ENCODE peak calls at places on chromosomes 3 and 15, in five cellular contexts. One of them, this sample, is unnamed.

GRCh38 chr3:100634493-100635272 is 25.3 kb downstream of the ADGRG7 start:
- DNase-seq in kidney epithelial cell: no peak
- DNase-seq in AG10803: peak; percentile 38
- DNase-seq in cardiac muscle cell: peak; percentile 54
- DNase-seq in B cell: no peak
- DNase-seq in this sample: no peak

GRCh38 chr3:21839181-21839580 is 88.2 kb upstream of the ZNF385D start:
- DNase-seq in kidney epithelial cell: no peak
- DNase-seq in B cell: no peak
- DNase-seq in cardiac muscle cell: no peak
- DNase-seq in AG10803: peak; percentile 75
- DNase-seq in this sample: no peak

GRCh38 chr3:62926494-62926893 is 51.3 kb upstream of the CADPS start:
- DNase-seq in AG10803: no peak
- DNase-seq in B cell: no peak
- DNase-seq in cardiac muscle cell: no peak
- DNase-seq in kidney epithelial cell: no peak
- DNase-seq in this sample: no peak

GRCh38 chr3:46293991-46294833 is 52.0 kb downstream of the CCR3 start:
- DNase-seq in kidney epithelial cell: no peak
- DNase-seq in cardiac muscle cell: no peak
- DNase-seq in AG10803: no peak
- DNase-seq in B cell: no peak
- DNase-seq in this sample: no peak

GRCh38 chr15:51401872-51402517 is 60.5 kb downstream of the GLDN start:
- DNase-seq in kidney epithelial cell: no peak
- DNase-seq in B cell: peak; percentile 34
- DNase-seq in cardiac muscle cell: peak; percentile 62
- DNase-seq in AG10803: peak; percentile 48
- DNase-seq in this sample: peak; percentile 56

GRCh38 chr3:70554170-70554569 is 241.7 kb upstream of the MDFIC2 start:
- DNase-seq in AG10803: peak; percentile 2
- DNase-seq in kidney epithelial cell: no peak
- DNase-seq in cardiac muscle cell: peak; percentile 17
- DNase-seq in B cell: no peak
- DNase-seq in this sample: no peak

GRCh38 chr15:36756707-36757106 is 177.3 kb downstream of the CDIN1 start:
- DNase-seq in kidney epithelial cell: no peak
- DNase-seq in AG10803: no peak
- DNase-seq in cardiac muscle cell: no peak
- DNase-seq in B cell: no peak
- DNase-seq in this sample: no peak

GRCh38 chr3:127775398-127776109 is 46.8 kb downstream of the MGLL start:
- DNase-seq in B cell: no peak
- DNase-seq in AG10803: peak; percentile 73
- DNase-seq in cardiac muscle cell: peak; percentile 67
- DNase-seq in kidney epithelial cell: peak; percentile 63
- DNase-seq in this sample: no peak

GRCh38 chr3:169699536-169700050 is 36.1 kb upstream of the MECOM start:
- DNase-seq in kidney epithelial cell: no peak
- DNase-seq in cardiac muscle cell: peak; percentile 92
- DNase-seq in B cell: no peak
- DNase-seq in AG10803: no peak
- DNase-seq in this sample: no peak

GRCh38 chr15:97059276-97059675 is 728.8 kb downstream of the NR2F2 start:
- DNase-seq in kidney epithelial cell: no peak
- DNase-seq in cardiac muscle cell: no peak
- DNase-seq in B cell: no peak
- DNase-seq in AG10803: no peak
- DNase-seq in this sample: no peak

GRCh38 chr3:114899186-114899931 is 247.7 kb downstream of the ZBTB20 start:
- DNase-seq in B cell: no peak
- DNase-seq in AG10803: no peak
- DNase-seq in kidney epithelial cell: peak; percentile 82
- DNase-seq in cardiac muscle cell: no peak
- DNase-seq in this sample: no peak

GRCh38 chr3:133447751-133448477 is 48.1 kb downstream of the BFSP2 start:
- DNase-seq in AG10803: no peak
- DNase-seq in cardiac muscle cell: no peak
- DNase-seq in B cell: no peak
- DNase-seq in kidney epithelial cell: no peak
- DNase-seq in this sample: no peak

GRCh38 chr3:134312072-134312872 is 61.6 kb upstream of the RYK start:
- DNase-seq in AG10803: peak; percentile 69
- DNase-seq in B cell: no peak
- DNase-seq in cardiac muscle cell: peak; percentile 75
- DNase-seq in kidney epithelial cell: no peak
- DNase-seq in this sample: no peak

GRCh38 chr3:169552533-169552932 is 111.0 kb downstream of the MECOM start:
- DNase-seq in B cell: no peak
- DNase-seq in cardiac muscle cell: no peak
- DNase-seq in AG10803: no peak
- DNase-seq in kidney epithelial cell: no peak
- DNase-seq in this sample: no peak

GRCh38 chr3:22040150-22040549 is 289.1 kb upstream of the ZNF385D start:
- DNase-seq in kidney epithelial cell: no peak
- DNase-seq in AG10803: no peak
- DNase-seq in B cell: no peak
- DNase-seq in cardiac muscle cell: no peak
- DNase-seq in this sample: no peak

DNA sequence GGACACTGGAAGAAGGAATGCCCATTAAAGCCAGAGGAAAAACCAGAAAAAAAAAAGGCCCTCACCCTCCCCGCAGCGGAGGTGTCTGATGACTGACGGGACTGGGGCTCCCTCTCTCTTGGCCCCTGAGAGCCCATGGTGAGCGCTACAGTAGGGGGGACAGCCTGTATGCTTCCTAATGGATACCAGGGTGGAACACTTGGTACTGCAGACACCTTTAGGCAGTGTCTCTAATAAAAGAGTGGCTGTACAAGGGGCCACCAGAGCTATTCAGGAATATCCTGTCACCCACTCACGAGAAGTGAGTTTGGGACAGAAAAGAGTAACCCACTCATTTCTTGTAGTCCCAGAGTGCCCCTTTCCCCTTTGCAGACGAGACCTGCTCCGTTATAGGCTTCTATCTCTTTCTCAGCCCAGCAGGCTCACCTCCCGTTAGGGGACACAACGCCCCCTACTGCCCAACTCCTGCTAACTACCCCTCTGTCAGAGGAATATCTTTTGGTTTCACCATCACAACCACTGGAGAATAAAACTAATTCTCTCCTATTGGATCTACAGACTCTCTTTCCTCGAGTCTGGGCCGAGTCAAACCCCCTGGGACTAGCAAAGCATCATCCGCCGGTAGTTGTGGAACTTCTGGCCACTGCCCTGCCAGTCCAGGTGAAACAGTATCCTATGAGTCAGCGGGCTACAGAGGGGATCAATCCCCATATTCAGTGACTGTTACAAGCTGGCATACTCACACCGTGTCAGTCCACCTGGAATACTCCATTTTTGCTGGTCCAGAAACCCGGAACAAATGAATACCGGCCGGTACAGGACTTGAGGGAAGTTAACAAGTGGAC is 40.8 kb downstream of the ZBTB11 start:
- DNase-seq in B cell: peak; percentile 45
- DNase-seq in AG10803: peak; percentile 27
- DNase-seq in cardiac muscle cell: peak; percentile 60
- DNase-seq in kidney epithelial cell: no peak
- DNase-seq in this sample: no peak
- TF ChIP-seq CTCF in B cell: peak; percentile 76
- TF ChIP-seq CTCF in AG10803: peak; percentile 67
- TF ChIP-seq CTCF in cardiac muscle cell: peak; percentile 73
- TF ChIP-seq CTCF in kidney epithelial cell: peak; percentile 69
- TF ChIP-seq CTCF in this sample: peak; percentile 71

GRCh38 chr15:87660494-87661129 is 595.9 kb downstream of the NTRK3 start:
- DNase-seq in cardiac muscle cell: no peak
- DNase-seq in B cell: no peak
- DNase-seq in AG10803: no peak
- DNase-seq in kidney epithelial cell: no peak
- DNase-seq in this sample: no peak
- TF ChIP-seq CTCF in cardiac muscle cell: no peak
- TF ChIP-seq CTCF in B cell: no peak
- TF ChIP-seq CTCF in AG10803: no peak
- TF ChIP-seq CTCF in kidney epithelial cell: no peak
- TF ChIP-seq CTCF in this sample: no peak

DNA sequence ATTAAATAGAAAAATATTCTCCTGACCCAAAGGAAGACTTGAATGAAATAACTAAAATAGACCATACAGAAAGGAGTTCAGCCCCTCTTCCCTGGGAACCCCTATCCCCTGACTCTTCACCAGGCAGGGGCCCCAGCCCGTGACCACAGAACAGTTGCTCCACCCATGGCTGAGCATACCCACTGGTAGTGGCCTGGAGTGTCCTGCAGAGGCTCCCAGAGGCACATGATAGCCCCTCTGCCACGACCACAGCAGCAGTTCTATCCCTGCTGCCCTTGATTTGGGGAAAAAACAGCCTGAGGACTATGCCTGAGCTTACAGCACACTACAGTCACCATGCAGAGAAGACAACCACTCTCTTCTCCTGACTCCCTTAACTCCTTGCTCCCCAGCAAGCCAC is 31.8 kb downstream of the TTC14 start:
- DNase-seq in AG10803: no peak
- DNase-seq in cardiac muscle cell: no peak
- DNase-seq in kidney epithelial cell: no peak
- DNase-seq in B cell: no peak
- DNase-seq in this sample: no peak
- TF ChIP-seq CTCF in AG10803: no peak
- TF ChIP-seq CTCF in cardiac muscle cell: no peak
- TF ChIP-seq CTCF in kidney epithelial cell: peak; percentile 1
- TF ChIP-seq CTCF in B cell: no peak
- TF ChIP-seq CTCF in this sample: no peak

GRCh38 chr3:65914740-65915366 is 123.9 kb downstream of the MAGI1 start:
- DNase-seq in AG10803: no peak
- DNase-seq in B cell: no peak
- DNase-seq in cardiac muscle cell: no peak
- DNase-seq in kidney epithelial cell: no peak
- DNase-seq in this sample: no peak

GRCh38 chr3:65915477-65915876 is 123.2 kb downstream of the MAGI1 start:
- DNase-seq in B cell: no peak
- DNase-seq in kidney epithelial cell: no peak
- DNase-seq in AG10803: no peak
- DNase-seq in cardiac muscle cell: no peak
- DNase-seq in this sample: no peak

GRCh38 chr3:65912647-65913046 is 126.1 kb downstream of the MAGI1 start:
- DNase-seq in kidney epithelial cell: no peak
- DNase-seq in AG10803: no peak
- DNase-seq in B cell: no peak
- DNase-seq in cardiac muscle cell: no peak
- DNase-seq in this sample: no peak

GRCh38 chr3:65908588-65908987 is 130.1 kb downstream of the MAGI1 start:
- DNase-seq in kidney epithelial cell: no peak
- DNase-seq in B cell: no peak
- DNase-seq in cardiac muscle cell: no peak
- DNase-seq in AG10803: no peak
- DNase-seq in this sample: no peak

GRCh38 chr3:65914032-65914739 is 124.5 kb downstream of the MAGI1 start:
- DNase-seq in B cell: no peak
- DNase-seq in AG10803: no peak
- DNase-seq in kidney epithelial cell: no peak
- DNase-seq in cardiac muscle cell: peak; percentile 21
- DNase-seq in this sample: no peak
- TF ChIP-seq CTCF in B cell: no peak
- TF ChIP-seq CTCF in AG10803: peak; percentile 24
- TF ChIP-seq CTCF in kidney epithelial cell: peak; percentile 25
- TF ChIP-seq CTCF in cardiac muscle cell: peak; percentile 35
- TF ChIP-seq CTCF in this sample: no peak

DNA sequence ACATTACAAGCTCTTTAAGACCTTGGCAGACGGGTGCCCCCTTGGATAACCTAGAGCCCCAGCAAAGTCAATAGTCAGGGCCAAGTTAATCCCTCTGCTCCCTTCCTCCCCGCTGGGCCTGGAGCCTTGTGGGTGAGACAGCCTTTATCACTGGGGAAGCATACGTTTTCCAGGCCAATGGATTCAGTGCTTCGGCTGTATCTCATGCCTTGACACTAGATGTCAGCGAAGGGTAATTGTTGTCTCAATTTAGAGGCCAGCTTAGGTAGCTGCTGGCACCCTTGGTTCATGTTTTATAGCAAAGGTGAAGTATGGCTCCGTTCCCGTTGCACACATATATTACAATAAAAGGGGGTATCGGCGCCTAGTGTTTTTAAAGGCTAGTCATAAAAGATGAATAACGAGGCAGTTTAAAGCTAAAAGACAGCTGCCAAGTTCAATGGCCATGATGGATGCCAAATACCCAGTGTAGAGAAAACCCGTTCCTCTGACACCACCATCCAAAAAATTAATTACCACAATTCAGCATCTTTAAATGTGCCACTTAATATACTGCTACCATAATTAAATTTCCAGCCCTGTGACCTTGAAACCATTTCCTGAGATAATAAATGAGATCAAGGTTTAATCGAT is 52.3 kb upstream of the BNIP2 start:
- DNase-seq in kidney epithelial cell: no peak
- DNase-seq in AG10803: peak; percentile 9
- DNase-seq in B cell: no peak
- DNase-seq in cardiac muscle cell: peak; percentile 24
- DNase-seq in this sample: no peak
- TF ChIP-seq CTCF in kidney epithelial cell: peak; percentile 23
- TF ChIP-seq CTCF in AG10803: peak; percentile 30
- TF ChIP-seq CTCF in B cell: no peak
- TF ChIP-seq CTCF in cardiac muscle cell: no peak
- TF ChIP-seq CTCF in this sample: no peak